ENCODE peak calls at places on chromosomes 16 and 17, in seven cellular contexts. One of them, this sample, is unnamed.

GRCh38 chr16:4987580-4988374 is 29.6 kb downstream of the SEC14L5 start:
- DNase-seq in NCI-H1694: no peak
- DNase-seq in HFFc6: no peak
- DNase-seq in RPMI8226: no peak
- DNase-seq in activated CD4-positive, alpha-beta T cell treated with anti-CD3 and anti-CD28 coated beads, Interleukin-2, amount 50 U/mL, for 1 hour: no peak
- DNase-seq in pulmonary artery endothelial cell: no peak
- DNase-seq in A549: peak; percentile 37
- DNase-seq in this sample: no peak

GRCh38 chr17:71032746-71033273 is 863.5 kb downstream of the KCNJ2 start:
- DNase-seq in NCI-H1694: no peak
- DNase-seq in HFFc6: no peak
- DNase-seq in RPMI8226: no peak
- DNase-seq in activated CD4-positive, alpha-beta T cell treated with anti-CD3 and anti-CD28 coated beads, Interleukin-2, amount 50 U/mL, for 1 hour: no peak
- DNase-seq in pulmonary artery endothelial cell: no peak
- DNase-seq in A549: no peak
- DNase-seq in this sample: no peak

GRCh38 chr17:79812206-79812968 is 15.5 kb upstream of the CBX8 start:
- DNase-seq in NCI-H1694: peak; percentile 39
- DNase-seq in HFFc6: no peak
- DNase-seq in RPMI8226: peak; percentile 40
- DNase-seq in activated CD4-positive, alpha-beta T cell treated with anti-CD3 and anti-CD28 coated beads, Interleukin-2, amount 50 U/mL, for 1 hour: no peak
- DNase-seq in pulmonary artery endothelial cell: no peak
- DNase-seq in A549: no peak
- DNase-seq in this sample: no peak

GRCh38 chr17:46157443-46158107 is 35.7 kb downstream of the KANSL1 start:
- DNase-seq in NCI-H1694: no peak
- DNase-seq in HFFc6: no peak
- DNase-seq in RPMI8226: no peak
- DNase-seq in activated CD4-positive, alpha-beta T cell treated with anti-CD3 and anti-CD28 coated beads, Interleukin-2, amount 50 U/mL, for 1 hour: no peak
- DNase-seq in pulmonary artery endothelial cell: no peak
- DNase-seq in A549: no peak
- DNase-seq in this sample: no peak

GRCh38 chr17:45143767-45144198 is 4.5 kb upstream of the HEXIM1 start:
- DNase-seq in NCI-H1694: no peak
- DNase-seq in HFFc6: peak; percentile 56
- DNase-seq in RPMI8226: no peak
- DNase-seq in activated CD4-positive, alpha-beta T cell treated with anti-CD3 and anti-CD28 coated beads, Interleukin-2, amount 50 U/mL, for 1 hour: no peak
- DNase-seq in pulmonary artery endothelial cell: no peak
- DNase-seq in A549: no peak
- DNase-seq in this sample: no peak

GRCh38 chr16:31453255-31454204 is 5.8 kb upstream of the ARMC5 start:
- DNase-seq in NCI-H1694: no peak
- DNase-seq in HFFc6: peak; percentile 19
- DNase-seq in RPMI8226: peak; percentile 38
- DNase-seq in activated CD4-positive, alpha-beta T cell treated with anti-CD3 and anti-CD28 coated beads, Interleukin-2, amount 50 U/mL, for 1 hour: no peak
- DNase-seq in pulmonary artery endothelial cell: no peak
- DNase-seq in A549: no peak
- DNase-seq in this sample: no peak

GRCh38 chr16:78396046-78396445 is 296.6 kb downstream of the WWOX start:
- DNase-seq in NCI-H1694: no peak
- DNase-seq in HFFc6: no peak
- DNase-seq in RPMI8226: peak; percentile 20
- DNase-seq in activated CD4-positive, alpha-beta T cell treated with anti-CD3 and anti-CD28 coated beads, Interleukin-2, amount 50 U/mL, for 1 hour: no peak
- DNase-seq in pulmonary artery endothelial cell: no peak
- DNase-seq in A549: peak; percentile 5
- DNase-seq in this sample: no peak

GRCh38 chr17:6035801-6036394 is 34.3 kb upstream of the WSCD1 start:
- DNase-seq in NCI-H1694: peak; percentile 59
- DNase-seq in HFFc6: no peak
- DNase-seq in RPMI8226: no peak
- DNase-seq in activated CD4-positive, alpha-beta T cell treated with anti-CD3 and anti-CD28 coated beads, Interleukin-2, amount 50 U/mL, for 1 hour: no peak
- DNase-seq in pulmonary artery endothelial cell: no peak
- DNase-seq in A549: no peak
- DNase-seq in this sample: no peak

GRCh38 chr17:72373910-72374741 is 253.3 kb downstream of the SOX9 start:
- DNase-seq in NCI-H1694: no peak
- DNase-seq in HFFc6: no peak
- DNase-seq in RPMI8226: no peak
- DNase-seq in activated CD4-positive, alpha-beta T cell treated with anti-CD3 and anti-CD28 coated beads, Interleukin-2, amount 50 U/mL, for 1 hour: no peak
- DNase-seq in pulmonary artery endothelial cell: no peak
- DNase-seq in A549: no peak
- DNase-seq in this sample: no peak

GRCh38 chr17:82640046-82640445 is 8.2 kb downstream of the WDR45B start:
- DNase-seq in NCI-H1694: no peak
- DNase-seq in HFFc6: no peak
- DNase-seq in RPMI8226: no peak
- DNase-seq in activated CD4-positive, alpha-beta T cell treated with anti-CD3 and anti-CD28 coated beads, Interleukin-2, amount 50 U/mL, for 1 hour: no peak
- DNase-seq in pulmonary artery endothelial cell: no peak
- DNase-seq in A549: no peak
- DNase-seq in this sample: no peak

GRCh38 chr16:52557236-52557635 is 10.3 kb upstream of the TOX3 start:
- DNase-seq in NCI-H1694: no peak
- DNase-seq in HFFc6: no peak
- DNase-seq in RPMI8226: no peak
- DNase-seq in activated CD4-positive, alpha-beta T cell treated with anti-CD3 and anti-CD28 coated beads, Interleukin-2, amount 50 U/mL, for 1 hour: no peak
- DNase-seq in pulmonary artery endothelial cell: no peak
- DNase-seq in A549: no peak
- DNase-seq in this sample: no peak

GRCh38 chr16:424033-424622 is 1.3 kb upstream of the RAB11FIP3 start:
- DNase-seq in NCI-H1694: peak; percentile 16
- DNase-seq in HFFc6: peak; percentile 98
- DNase-seq in RPMI8226: no peak
- DNase-seq in activated CD4-positive, alpha-beta T cell treated with anti-CD3 and anti-CD28 coated beads, Interleukin-2, amount 50 U/mL, for 1 hour: no peak
- DNase-seq in pulmonary artery endothelial cell: peak; percentile 87
- DNase-seq in A549: peak; percentile 50
- DNase-seq in this sample: no peak

GRCh38 chr16:58409316-58409973 is 17.2 kb downstream of the GINS3 start:
- DNase-seq in NCI-H1694: no peak
- DNase-seq in HFFc6: peak; percentile 28
- DNase-seq in RPMI8226: peak; percentile 79
- DNase-seq in activated CD4-positive, alpha-beta T cell treated with anti-CD3 and anti-CD28 coated beads, Interleukin-2, amount 50 U/mL, for 1 hour: no peak
- DNase-seq in pulmonary artery endothelial cell: peak; percentile 45
- DNase-seq in A549: no peak
- DNase-seq in this sample: no peak

GRCh38 chr17:65163990-65164495 is 26.9 kb downstream of the RGS9 start:
- DNase-seq in NCI-H1694: no peak
- DNase-seq in HFFc6: peak; percentile 70
- DNase-seq in RPMI8226: no peak
- DNase-seq in activated CD4-positive, alpha-beta T cell treated with anti-CD3 and anti-CD28 coated beads, Interleukin-2, amount 50 U/mL, for 1 hour: no peak
- DNase-seq in pulmonary artery endothelial cell: no peak
- DNase-seq in A549: peak; percentile 57
- DNase-seq in this sample: no peak

GRCh38 chr16:16042076-16042475 is 92.7 kb downstream of the ABCC1 start:
- DNase-seq in NCI-H1694: peak; percentile 95
- DNase-seq in HFFc6: peak; percentile 74
- DNase-seq in RPMI8226: no peak
- DNase-seq in activated CD4-positive, alpha-beta T cell treated with anti-CD3 and anti-CD28 coated beads, Interleukin-2, amount 50 U/mL, for 1 hour: no peak
- DNase-seq in pulmonary artery endothelial cell: peak; percentile 30
- DNase-seq in A549: no peak
- DNase-seq in this sample: no peak

GRCh38 chr17:28720247-28720996 is 637 bp downstream of the RPL23A start:
- DNase-seq in NCI-H1694: no peak
- DNase-seq in HFFc6: no peak
- DNase-seq in RPMI8226: peak; percentile 42
- DNase-seq in activated CD4-positive, alpha-beta T cell treated with anti-CD3 and anti-CD28 coated beads, Interleukin-2, amount 50 U/mL, for 1 hour: no peak
- DNase-seq in pulmonary artery endothelial cell: no peak
- DNase-seq in A549: no peak
- DNase-seq in this sample: no peak

GRCh38 chr17:72788950-72789585 is 303.4 kb downstream of the SLC39A11 start:
- DNase-seq in NCI-H1694: no peak
- DNase-seq in HFFc6: no peak
- DNase-seq in RPMI8226: no peak
- DNase-seq in activated CD4-positive, alpha-beta T cell treated with anti-CD3 and anti-CD28 coated beads, Interleukin-2, amount 50 U/mL, for 1 hour: no peak
- DNase-seq in pulmonary artery endothelial cell: no peak
- DNase-seq in A549: no peak
- DNase-seq in this sample: no peak

GRCh38 chr16:49471038-49471727 is 97.6 kb downstream of the C16orf78 start:
- DNase-seq in NCI-H1694: no peak
- DNase-seq in HFFc6: no peak
- DNase-seq in RPMI8226: no peak
- DNase-seq in activated CD4-positive, alpha-beta T cell treated with anti-CD3 and anti-CD28 coated beads, Interleukin-2, amount 50 U/mL, for 1 hour: no peak
- DNase-seq in pulmonary artery endothelial cell: no peak
- DNase-seq in A549: no peak
- DNase-seq in this sample: no peak

GRCh38 chr17:63557416-63557815 is 7.1 kb downstream of the DCAF7 start:
- DNase-seq in NCI-H1694: no peak
- DNase-seq in HFFc6: no peak
- DNase-seq in RPMI8226: no peak
- DNase-seq in activated CD4-positive, alpha-beta T cell treated with anti-CD3 and anti-CD28 coated beads, Interleukin-2, amount 50 U/mL, for 1 hour: no peak
- DNase-seq in pulmonary artery endothelial cell: no peak
- DNase-seq in A549: no peak
- DNase-seq in this sample: no peak

GRCh38 chr17:68394608-68395331 is 62.5 kb downstream of the WIPI1 start:
- DNase-seq in NCI-H1694: no peak
- DNase-seq in HFFc6: no peak
- DNase-seq in RPMI8226: no peak
- DNase-seq in activated CD4-positive, alpha-beta T cell treated with anti-CD3 and anti-CD28 coated beads, Interleukin-2, amount 50 U/mL, for 1 hour: no peak
- DNase-seq in pulmonary artery endothelial cell: no peak
- DNase-seq in A549: no peak
- DNase-seq in this sample: no peak

GRCh38 chr17:27085517-27085916 is 208.4 kb upstream of the WSB1 start:
- DNase-seq in NCI-H1694: no peak
- DNase-seq in HFFc6: no peak
- DNase-seq in RPMI8226: no peak
- DNase-seq in activated CD4-positive, alpha-beta T cell treated with anti-CD3 and anti-CD28 coated beads, Interleukin-2, amount 50 U/mL, for 1 hour: no peak
- DNase-seq in pulmonary artery endothelial cell: no peak
- DNase-seq in A549: no peak
- DNase-seq in this sample: no peak

GRCh38 chr16:27237229-27238015 is 31.1 kb downstream of the NSMCE1 start:
- DNase-seq in NCI-H1694: no peak
- DNase-seq in HFFc6: no peak
- DNase-seq in RPMI8226: no peak
- DNase-seq in activated CD4-positive, alpha-beta T cell treated with anti-CD3 and anti-CD28 coated beads, Interleukin-2, amount 50 U/mL, for 1 hour: peak; percentile 76
- DNase-seq in pulmonary artery endothelial cell: no peak
- DNase-seq in A549: no peak
- DNase-seq in this sample: no peak

GRCh38 chr17:27667656-27668487 is 36.9 kb downstream of the LGALS9 start:
- DNase-seq in NCI-H1694: no peak
- DNase-seq in HFFc6: no peak
- DNase-seq in RPMI8226: no peak
- DNase-seq in activated CD4-positive, alpha-beta T cell treated with anti-CD3 and anti-CD28 coated beads, Interleukin-2, amount 50 U/mL, for 1 hour: no peak
- DNase-seq in pulmonary artery endothelial cell: no peak
- DNase-seq in A549: no peak
- DNase-seq in this sample: no peak

GRCh38 chr17:73770115-73770848 is 126.0 kb upstream of the SDK2 start:
- DNase-seq in NCI-H1694: peak; percentile 96
- DNase-seq in HFFc6: no peak
- DNase-seq in RPMI8226: peak; percentile 14
- DNase-seq in activated CD4-positive, alpha-beta T cell treated with anti-CD3 and anti-CD28 coated beads, Interleukin-2, amount 50 U/mL, for 1 hour: no peak
- DNase-seq in pulmonary artery endothelial cell: peak; percentile 3
- DNase-seq in A549: peak; percentile 57
- DNase-seq in this sample: no peak

GRCh38 chr16:50279142-50279865 is 13.0 kb downstream of the ADCY7 start:
- DNase-seq in NCI-H1694: no peak
- DNase-seq in HFFc6: no peak
- DNase-seq in RPMI8226: peak; percentile 73
- DNase-seq in activated CD4-positive, alpha-beta T cell treated with anti-CD3 and anti-CD28 coated beads, Interleukin-2, amount 50 U/mL, for 1 hour: no peak
- DNase-seq in pulmonary artery endothelial cell: no peak
- DNase-seq in A549: no peak
- DNase-seq in this sample: no peak

GRCh38 chr16:69930117-69930776 is 20.9 kb upstream of the CLEC18A start:
- DNase-seq in NCI-H1694: peak; percentile 4
- DNase-seq in HFFc6: peak; percentile 46
- DNase-seq in RPMI8226: peak; percentile 72
- DNase-seq in activated CD4-positive, alpha-beta T cell treated with anti-CD3 and anti-CD28 coated beads, Interleukin-2, amount 50 U/mL, for 1 hour: peak; percentile 30
- DNase-seq in pulmonary artery endothelial cell: no peak
- DNase-seq in A549: peak; percentile 82
- DNase-seq in this sample: no peak

GRCh38 chr17:28366605-28367004 is 1.6 kb upstream of the SEBOX start:
- DNase-seq in NCI-H1694: no peak
- DNase-seq in HFFc6: no peak
- DNase-seq in RPMI8226: no peak
- DNase-seq in activated CD4-positive, alpha-beta T cell treated with anti-CD3 and anti-CD28 coated beads, Interleukin-2, amount 50 U/mL, for 1 hour: no peak
- DNase-seq in pulmonary artery endothelial cell: no peak
- DNase-seq in A549: no peak
- DNase-seq in this sample: no peak

GRCh38 chr16:78566397-78567073 is 467.1 kb downstream of the WWOX start:
- DNase-seq in NCI-H1694: no peak
- DNase-seq in HFFc6: no peak
- DNase-seq in RPMI8226: no peak
- DNase-seq in activated CD4-positive, alpha-beta T cell treated with anti-CD3 and anti-CD28 coated beads, Interleukin-2, amount 50 U/mL, for 1 hour: no peak
- DNase-seq in pulmonary artery endothelial cell: no peak
- DNase-seq in A549: no peak
- DNase-seq in this sample: no peak

GRCh38 chr17:67582632-67583230 is 135.0 kb upstream of the NOL11 start:
- DNase-seq in NCI-H1694: no peak
- DNase-seq in HFFc6: no peak
- DNase-seq in RPMI8226: no peak
- DNase-seq in activated CD4-positive, alpha-beta T cell treated with anti-CD3 and anti-CD28 coated beads, Interleukin-2, amount 50 U/mL, for 1 hour: no peak
- DNase-seq in pulmonary artery endothelial cell: no peak
- DNase-seq in A549: no peak
- DNase-seq in this sample: no peak